ENCODE peak calls at places on chromosomes 3 and 15, in nine cellular contexts. N is NCI-H69; Q is A673; G is bronchial epithelial cell; K is activated CD4-positive, alpha-beta T cell treated with anti-CD3 and anti-CD28 coated beads, Interleukin-2, amount 50 U/mL, for 24 hours; I is AG04450; Z is HS-5; H is GM10248; B is effector memory CD8-positive, alpha-beta T cell. M is an unnamed sample.

GRCh38 chr3:168249539-168250414 is 154.1 kb upstream of the GOLIM4 start:
- DNase-seq in H (peak), Q (peak), Z (peak), B (no peak), G (peak), I (peak), K (no peak), N (peak), M (no peak)

GRCh38 chr15:39365161-39365560 is 215.7 kb upstream of the THBS1 start:
- DNase-seq in B (no peak), H (no peak), N (no peak), Q (no peak), I (no peak), Z (peak), K (no peak), G (no peak), M (no peak)

GRCh38 chr15:75745305-75745704 is 32.7 kb upstream of the CSPG4 start:
- DNase-seq in Z (no peak), G (no peak), Q (no peak), B (no peak), I (no peak), K (no peak), H (no peak), N (no peak), M (no peak)

GRCh38 chr3:115293321-115293720 is 146.2 kb upstream of the ZBTB20 start:
- DNase-seq in G (no peak), H (no peak), N (no peak), K (no peak), B (no peak), Z (no peak), Q (no peak), I (no peak), M (no peak)

GRCh38 chr3:56917740-56918568 is 116.2 kb upstream of the ARHGEF3 start:
- DNase-seq in B (no peak), G (peak), I (no peak), K (peak), Q (no peak), Z (no peak), H (peak), N (peak), M (peak)

GRCh38 chr3:149816986-149817385 is 4.0 kb downstream of the RNF13 start:
- DNase-seq in K (no peak), B (no peak), H (peak), N (no peak), Q (no peak), I (no peak), Z (no peak), G (peak), M (no peak)

GRCh38 chr3:152621006-152621868 is 213.7 kb upstream of the P2RY1 start:
- DNase-seq in Z (no peak), K (no peak), G (peak), B (no peak), N (no peak), Q (peak), H (no peak), I (no peak), M (no peak)

GRCh38 chr3:13042127-13042931 is 30.9 kb downstream of the IQSEC1 start:
- DNase-seq in G (no peak), I (no peak), K (no peak), H (no peak), Q (no peak), B (no peak), N (no peak), Z (no peak), M (no peak)

GRCh38 chr3:46849098-46849631 is 14.1 kb downstream of the MYL3 start:
- DNase-seq in Q (no peak), N (no peak), G (no peak), H (no peak), K (no peak), B (no peak), Z (no peak), I (no peak), M (no peak)

GRCh38 chr15:95864467-95864886 is 466.0 kb upstream of the NR2F2 start:
- DNase-seq in H (no peak), K (no peak), Q (no peak), N (no peak), I (peak), B (peak), Z (no peak), G (no peak), M (peak)